ENCODE peak calls at places on chromosomes 5 and 9, in six cellular contexts. V is HepG2, M is endothelial cell of umbilical vein, J is GM12878, F is A549, X is K562. A is an unnamed sample.

GRCh38 chr5:109105631-109106267 is 304.0 kb downstream of the PJA2 start:
- DNase-seq in V (no peak), M (peak; percentile 97), J (no peak), F (no peak), X (no peak), A (no peak)

GRCh38 chr9:12785251-12785880 is 10.5 kb downstream of the LURAP1L start:
- DNase-seq in V (no peak), M (no peak), J (no peak), F (no peak), X (no peak), A (no peak)

GRCh38 chr5:57501414-57502321 is 19.1 kb upstream of the ACTBL2 start:
- DNase-seq in V (no peak), M (peak; percentile 53), J (no peak), F (no peak), X (no peak), A (no peak)

GRCh38 chr5:114789773-114790402 is 379.8 kb downstream of the TRIM36 start:
- DNase-seq in V (peak; percentile 8), M (no peak), J (no peak), F (peak; percentile 5), X (no peak), A (peak; percentile 79)

GRCh38 chr9:136198605-136199083 is 6.3 kb downstream of the LHX3 start:
- DNase-seq in V (no peak), M (peak; percentile 10), J (no peak), F (no peak), X (peak; percentile 49), A (no peak)

GRCh38 chr9:90890146-90890545 is 88.5 kb downstream of the SYK start:
- DNase-seq in V (peak; percentile 10), M (no peak), J (no peak), F (peak; percentile 28), X (no peak), A (no peak)

GRCh38 chr9:113645972-113646241 is 182.4 kb downstream of the RGS3 start:
- DNase-seq in V (no peak), M (no peak), J (no peak), F (no peak), X (no peak), A (no peak)

GRCh38 chr9:124716795-124717194 is 54.3 kb downstream of the NR6A1 start:
- DNase-seq in V (no peak), M (no peak), J (no peak), F (no peak), X (no peak), A (no peak)

GRCh38 chr5:81789033-81789432 is 38.1 kb upstream of the SSBP2 start:
- DNase-seq in V (no peak), M (peak; percentile 2), J (no peak), F (no peak), X (peak; percentile 24), A (peak; percentile 64)

GRCh38 chr5:39638803-39639202 is 214.0 kb upstream of the DAB2 start:
- DNase-seq in V (no peak), M (peak; percentile 47), J (no peak), F (no peak), X (no peak), A (no peak)

GRCh38 chr5:14298126-14298847 is 155.1 kb downstream of the TRIO start:
- DNase-seq in V (no peak), M (no peak), J (no peak), F (no peak), X (no peak), A (no peak)

GRCh38 chr5:11468334-11469039 is 435.8 kb downstream of the CTNND2 start:
- DNase-seq in V (no peak), M (no peak), J (no peak), F (no peak), X (no peak), A (no peak)

GRCh38 chr5:122490718-122491117 is 178.7 kb downstream of the SNCAIP start:
- DNase-seq in V (no peak), M (no peak), J (no peak), F (no peak), X (no peak), A (no peak)
- TF ChIP-seq MYC in V (no peak), M (no peak), J (no peak), F (no peak), X (no peak), A (no peak)

GRCh38 chr5:17713301-17713700 is 79.0 kb downstream of the TAF11L14 start:
- DNase-seq in V (no peak), M (no peak), J (no peak), F (peak; percentile 23), X (no peak), A (peak; percentile 34)
- TF ChIP-seq MYC in V (no peak), M (no peak), J (no peak), F (no peak), X (no peak), A (no peak)

GRCh38 chr5:128109138-128109537 is 25.6 kb downstream of the SLC12A2 start:
- DNase-seq in V (no peak), M (no peak), J (no peak), F (no peak), X (no peak), A (no peak)
- TF ChIP-seq MYC in V (no peak), M (no peak), J (no peak), F (no peak), X (no peak), A (no peak)

GRCh38 chr5:135246605-135246922 is 152.5 kb downstream of the MACROH2A1 start:
- DNase-seq in V (no peak), M (no peak), J (no peak), F (no peak), X (no peak), A (no peak)

GRCh38 chr5:135243194-135244191 is 155.5 kb downstream of the MACROH2A1 start:
- DNase-seq in V (peak; percentile 39), M (no peak), J (no peak), F (no peak), X (no peak), A (no peak)

GRCh38 chr5:135242496-135243193 is 156.4 kb downstream of the MACROH2A1 start:
- DNase-seq in V (no peak), M (no peak), J (no peak), F (no peak), X (no peak), A (no peak)

GRCh38 chr5:135245521-135246499 is 153.2 kb downstream of the MACROH2A1 start:
- DNase-seq in V (no peak), M (peak; percentile 16), J (no peak), F (peak; percentile 36), X (peak; percentile 29), A (peak; percentile 80)

GRCh38 chr5:135244620-135245021 is 154.4 kb downstream of the MACROH2A1 start:
- DNase-seq in V (no peak), M (no peak), J (no peak), F (no peak), X (no peak), A (no peak)
- TF ChIP-seq MYC in V (no peak), M (no peak), J (no peak), F (no peak), X (no peak), A (no peak)

A was measured in NB4.